ENCODE peak calls at places on chromosomes 12 and 14, in five cellular contexts. F, Y, J, K and U are unnamed samples.

GRCh38 chr12:131929530-131930456 is 717 bp downstream of the PUS1 start:
- DNase-seq in F (peak; percentile 49), Y (peak; percentile 30), J (peak; percentile 61), K (no peak), U (no peak)

GRCh38 chr14:22221508-22221907 is 367.5 kb downstream of the DAD1 start:
- DNase-seq in F (no peak), Y (no peak), J (peak; percentile 29), K (peak; percentile 35), U (no peak)

GRCh38 chr12:130909111-130909510 is 37.2 kb downstream of the RAN start:
- DNase-seq in F (no peak), Y (no peak), J (no peak), K (no peak), U (no peak)

GRCh38 chr14:95274874-95275273 is 44.8 kb downstream of the CLMN start:
- DNase-seq in F (no peak), Y (no peak), J (no peak), K (no peak), U (no peak)

GRCh38 chr14:88005978-88006851 is 1.3 kb downstream of the GPR65 start:
- DNase-seq in F (no peak), Y (peak; percentile 56), J (no peak), K (no peak), U (no peak)

GRCh38 chr12:99444859-99445316 is 202.7 kb upstream of the GARIN6 start:
- DNase-seq in F (no peak), Y (no peak), J (no peak), K (no peak), U (no peak)

GRCh38 chr14:69002069-69002468 is 23.0 kb upstream of the ACTN1 start:
- DNase-seq in F (no peak), Y (no peak), J (peak; percentile 69), K (no peak), U (no peak)

GRCh38 chr14:71498151-71498734 is 434.0 kb upstream of the RGS6 start:
- DNase-seq in F (no peak), Y (no peak), J (no peak), K (peak; percentile 55), U (no peak)

GRCh38 chr14:101535232-101535631 is 26.1 kb upstream of the DIO3 start:
- DNase-seq in F (no peak), Y (no peak), J (no peak), K (no peak), U (peak; percentile 11)

GRCh38 chr14:77618381-77618780 is 1.9 kb upstream of the SPTLC2 start:
- DNase-seq in F (no peak), Y (no peak), J (no peak), K (no peak), U (no peak)

GRCh38 chr12:108248011-108248410 is 91.1 kb downstream of the CMKLR1 start:
- DNase-seq in F (no peak), Y (no peak), J (no peak), K (no peak), U (no peak)

GRCh38 chr14:21997300-21997699 is 323.7 kb upstream of the OR4E1 start:
- DNase-seq in F (no peak), Y (no peak), J (peak; percentile 10), K (no peak), U (no peak)

GRCh38 chr14:100568164-100568997 is 18.8 kb downstream of the BEGAIN start:
- DNase-seq in F (no peak), Y (no peak), J (no peak), K (no peak), U (no peak)

GRCh38 chr12:21354641-21355040 is 18.1 kb upstream of the IAPP start:
- DNase-seq in F (no peak), Y (no peak), J (no peak), K (no peak), U (no peak)